ENCODE peak calls at places on chromosome 4, in six cellular contexts. One of them, this sample, is unnamed.

GRCh38 chr4:7625073-7625472 is 190.3 kb upstream of the PSAPL1 start:
- DNase-seq in bronchial epithelial cell: no peak
- DNase-seq in MCF 10A: no peak
- DNase-seq in natural killer cell: no peak
- DNase-seq in substantia nigra: no peak
- DNase-seq in activated CD4-positive, alpha-beta memory T cell treated with anti-CD3 and anti-CD28 coated beads, Interleukin-2, amount 10 ng/mL, durations not matched to agents 7 days and 5 days: no peak
- DNase-seq in this sample: no peak

GRCh38 chr4:77047037-77047436 is 28.8 kb downstream of the CCNI start:
- DNase-seq in bronchial epithelial cell: no peak
- DNase-seq in MCF 10A: peak; percentile 18
- DNase-seq in natural killer cell: no peak
- DNase-seq in substantia nigra: no peak
- DNase-seq in activated CD4-positive, alpha-beta memory T cell treated with anti-CD3 and anti-CD28 coated beads, Interleukin-2, amount 10 ng/mL, durations not matched to agents 7 days and 5 days: no peak
- DNase-seq in this sample: no peak

GRCh38 chr4:3442959-3443749 is 1.4 kb downstream of the HGFAC start:
- DNase-seq in bronchial epithelial cell: no peak
- DNase-seq in MCF 10A: peak; percentile 56
- DNase-seq in natural killer cell: peak; percentile 77
- DNase-seq in substantia nigra: no peak
- DNase-seq in activated CD4-positive, alpha-beta memory T cell treated with anti-CD3 and anti-CD28 coated beads, Interleukin-2, amount 10 ng/mL, durations not matched to agents 7 days and 5 days: peak; percentile 71
- DNase-seq in this sample: peak; percentile 76

GRCh38 chr4:26701786-26702227 is 117.9 kb downstream of the TBC1D19 start:
- DNase-seq in bronchial epithelial cell: peak; percentile 30
- DNase-seq in MCF 10A: no peak
- DNase-seq in natural killer cell: no peak
- DNase-seq in substantia nigra: no peak
- DNase-seq in activated CD4-positive, alpha-beta memory T cell treated with anti-CD3 and anti-CD28 coated beads, Interleukin-2, amount 10 ng/mL, durations not matched to agents 7 days and 5 days: no peak
- DNase-seq in this sample: no peak

GRCh38 chr4:2249526-2249991 is 7.6 kb upstream of the HAUS3 start:
- DNase-seq in bronchial epithelial cell: peak; percentile 13
- DNase-seq in MCF 10A: no peak
- DNase-seq in natural killer cell: peak; percentile 14
- DNase-seq in substantia nigra: no peak
- DNase-seq in activated CD4-positive, alpha-beta memory T cell treated with anti-CD3 and anti-CD28 coated beads, Interleukin-2, amount 10 ng/mL, durations not matched to agents 7 days and 5 days: peak; percentile 11
- DNase-seq in this sample: no peak

GRCh38 chr4:4386736-4387392 is at the start of gene NSG1:
- DNase-seq in bronchial epithelial cell: peak; percentile 37
- DNase-seq in MCF 10A: peak; percentile 32
- DNase-seq in natural killer cell: no peak
- DNase-seq in substantia nigra: no peak
- DNase-seq in activated CD4-positive, alpha-beta memory T cell treated with anti-CD3 and anti-CD28 coated beads, Interleukin-2, amount 10 ng/mL, durations not matched to agents 7 days and 5 days: peak; percentile 43
- DNase-seq in this sample: peak; percentile 78

GRCh38 chr4:52094746-52095145 is 43.6 kb downstream of the SPATA18 start:
- DNase-seq in bronchial epithelial cell: no peak
- DNase-seq in MCF 10A: no peak
- DNase-seq in natural killer cell: no peak
- DNase-seq in substantia nigra: no peak
- DNase-seq in activated CD4-positive, alpha-beta memory T cell treated with anti-CD3 and anti-CD28 coated beads, Interleukin-2, amount 10 ng/mL, durations not matched to agents 7 days and 5 days: no peak
- DNase-seq in this sample: no peak

GRCh38 chr4:38230121-38230728 is 270.0 kb downstream of the PTTG2 start:
- DNase-seq in bronchial epithelial cell: peak; percentile 82
- DNase-seq in MCF 10A: peak; percentile 10
- DNase-seq in natural killer cell: no peak
- DNase-seq in substantia nigra: no peak
- DNase-seq in activated CD4-positive, alpha-beta memory T cell treated with anti-CD3 and anti-CD28 coated beads, Interleukin-2, amount 10 ng/mL, durations not matched to agents 7 days and 5 days: no peak
- DNase-seq in this sample: peak; percentile 13

GRCh38 chr4:80926446-80926845 is 104.1 kb upstream of the BMP3 start:
- DNase-seq in bronchial epithelial cell: peak; percentile 63
- DNase-seq in MCF 10A: peak; percentile 23
- DNase-seq in natural killer cell: no peak
- DNase-seq in substantia nigra: no peak
- DNase-seq in activated CD4-positive, alpha-beta memory T cell treated with anti-CD3 and anti-CD28 coated beads, Interleukin-2, amount 10 ng/mL, durations not matched to agents 7 days and 5 days: no peak
- DNase-seq in this sample: no peak

GRCh38 chr4:6548201-6548881 is 26.6 kb upstream of the MAN2B2 start:
- DNase-seq in bronchial epithelial cell: peak; percentile 41
- DNase-seq in MCF 10A: peak; percentile 62
- DNase-seq in natural killer cell: no peak
- DNase-seq in substantia nigra: no peak
- DNase-seq in activated CD4-positive, alpha-beta memory T cell treated with anti-CD3 and anti-CD28 coated beads, Interleukin-2, amount 10 ng/mL, durations not matched to agents 7 days and 5 days: peak; percentile 26
- DNase-seq in this sample: peak; percentile 61

GRCh38 chr4:22719218-22719617 is 26.5 kb downstream of the GBA3 start:
- DNase-seq in bronchial epithelial cell: no peak
- DNase-seq in MCF 10A: no peak
- DNase-seq in natural killer cell: no peak
- DNase-seq in substantia nigra: no peak
- DNase-seq in activated CD4-positive, alpha-beta memory T cell treated with anti-CD3 and anti-CD28 coated beads, Interleukin-2, amount 10 ng/mL, durations not matched to agents 7 days and 5 days: no peak
- DNase-seq in this sample: no peak

This sample was measured in nephron progenitor cell.